ENCODE peak calls at places on chromosomes 5 and 9, in seven cellular contexts. S is ureter; P is amniotic stem cell; K is sciatic nerve; E is activated naive CD4-positive, alpha-beta T cell treated with Interleukin-2 at 50 U/mL for 16 hours; F is stimulated activated CD4-positive, alpha-beta T cell treated with anti-CD3 and anti-CD28 coated beads, Interleukin-4, amount 100 ng/mL, for 24 hours; L is cardiac fibroblast. A is an unnamed sample.

GRCh38 chr5:68554566-68555279 is 339.2 kb downstream of the PIK3R1 start:
- DNase-seq in L (peak; percentile 93), E (no peak), S (peak; percentile 87), P (peak; percentile 95), F (no peak), K (peak; percentile 69), A (no peak)

GRCh38 chr5:122170630-122171029 is 41.3 kb downstream of the ZNF474 start:
- DNase-seq in S (no peak), L (peak; percentile 59), P (no peak), E (no peak), K (no peak), F (no peak), A (no peak)

GRCh38 chr9:106535439-106535838 is 327.5 kb upstream of the ZNF462 start:
- DNase-seq in E (no peak), S (no peak), F (no peak), P (no peak), K (no peak), L (no peak), A (no peak)

GRCh38 chr9:135228983-135229625 is 141.6 kb downstream of the OLFM1 start:
- DNase-seq in L (no peak), K (no peak), S (no peak), P (no peak), E (no peak), F (no peak), A (no peak)

GRCh38 chr5:1899201-1899600 is 16.5 kb upstream of the IRX4 start:
- DNase-seq in F (no peak), E (no peak), P (no peak), S (no peak), L (no peak), K (no peak), A (no peak)

GRCh38 chr9:78167356-78167755 is 68.5 kb upstream of the CEP78 start:
- DNase-seq in K (no peak), S (no peak), E (no peak), F (no peak), P (no peak), L (no peak), A (no peak)

GRCh38 chr5:3595102-3595961 is at the start of gene IRX1:
- DNase-seq in P (no peak), S (no peak), K (no peak), L (peak; percentile 19), E (no peak), F (no peak), A (no peak)

GRCh38 chr5:34003941-34004340 is 3.9 kb downstream of the AMACR start:
- DNase-seq in K (no peak), F (no peak), L (no peak), P (no peak), E (no peak), S (no peak), A (no peak)